ENCODE peak calls at places on chromosome 12, in ten cellular contexts. S, B, L, J, A, E, O, P, X and M are unnamed samples.

GRCh38 chr12:22321620-22322019 is 12.9 kb downstream of the ST8SIA1 start:
- DNase-seq in X (no peak), B (no peak), L (peak), A (no peak), J (no peak), S (no peak), E (no peak), O (no peak), P (peak), M (peak)

GRCh38 chr12:5589055-5589454 is 157.1 kb downstream of the NTF3 start:
- DNase-seq in B (no peak), E (no peak), P (no peak), O (no peak), A (no peak), X (no peak), J (no peak), L (no peak), S (no peak), M (no peak)

GRCh38 chr12:122729583-122730214 is 945 bp downstream of the HCAR1 start:
- DNase-seq in J (no peak), E (no peak), O (no peak), L (no peak), S (no peak), A (no peak), X (no peak), B (no peak), P (no peak), M (no peak)

GRCh38 chr12:102811125-102811737 is 105.8 kb downstream of the PAH start:
- DNase-seq in O (peak), P (peak), X (no peak), L (peak), A (peak), S (no peak), J (peak), E (no peak), B (no peak), M (no peak)

GRCh38 chr12:18752947-18753346 is 15.0 kb downstream of the CAPZA3 start:
- DNase-seq in A (no peak), O (no peak), S (no peak), L (no peak), J (no peak), B (no peak), E (no peak), X (no peak), P (no peak), M (no peak)

GRCh38 chr12:112947761-112948160 is 9.5 kb downstream of the OAS3 start:
- DNase-seq in L (no peak), J (no peak), S (no peak), B (no peak), P (no peak), A (no peak), E (no peak), X (no peak), O (no peak), M (no peak)

GRCh38 chr12:5503774-5504173 is 71.9 kb downstream of the NTF3 start:
- DNase-seq in B (no peak), X (no peak), P (no peak), L (no peak), S (no peak), J (no peak), A (no peak), E (no peak), O (no peak), M (no peak)

GRCh38 chr12:123037791-123038190 is 57.3 kb downstream of the ARL6IP4 start:
- DNase-seq in J (no peak), P (no peak), L (no peak), O (no peak), E (no peak), B (no peak), S (no peak), X (no peak), A (no peak), M (peak)

GRCh38 chr12:122999196-122999946 is 18.9 kb downstream of the ARL6IP4 start:
- DNase-seq in X (no peak), E (no peak), J (no peak), L (no peak), O (no peak), B (no peak), A (no peak), S (no peak), P (no peak), M (peak)